ENCODE peak calls at places on chromosomes 16 and 17, in eight cellular contexts. K, W, I, V, A, G, P and O are unnamed samples.

GRCh38 chr17:27741361-27741861 is 58.9 kb downstream of the NOS2 start:
- DNase-seq in K (no peak), W (no peak), I (no peak), V (no peak), A (no peak), G (no peak), P (no peak), O (no peak)

GRCh38 chr16:8673611-8674412 is 605 bp upstream of the ABAT start:
- DNase-seq in K (no peak), W (no peak), I (no peak), V (no peak), A (no peak), G (no peak), P (no peak), O (no peak)

GRCh38 chr17:81132197-81132540 is 33.1 kb upstream of the PVALEF start:
- DNase-seq in K (no peak), W (no peak), I (no peak), V (no peak), A (no peak), G (no peak), P (no peak), O (no peak)

GRCh38 chr17:34070712-34071111 is 184.4 kb upstream of the CCL2 start:
- DNase-seq in K (no peak), W (no peak), I (no peak), V (no peak), A (no peak), G (no peak), P (no peak), O (no peak)

GRCh38 chr17:81057079-81057730 is 22.3 kb downstream of the BAIAP2 start:
- DNase-seq in K (no peak), W (peak; percentile 37), I (no peak), V (no peak), A (no peak), G (peak; percentile 62), P (no peak), O (no peak)

GRCh38 chr17:20948984-20949777 is 93.6 kb downstream of the USP22 start:
- DNase-seq in K (no peak), W (no peak), I (no peak), V (no peak), A (no peak), G (no peak), P (no peak), O (no peak)

GRCh38 chr16:67254809-67255552 is 6.2 kb downstream of the SLC9A5 start:
- DNase-seq in K (peak; percentile 55), W (no peak), I (no peak), V (no peak), A (no peak), G (no peak), P (no peak), O (no peak)

GRCh38 chr17:16941643-16942042 is 30.3 kb downstream of the TNFRSF13B start:
- DNase-seq in K (no peak), W (no peak), I (peak; percentile 9), V (no peak), A (no peak), G (no peak), P (no peak), O (no peak)

GRCh38 chr16:67767953-67768352 is 38.4 kb downstream of the RANBP10 start:
- DNase-seq in K (no peak), W (no peak), I (no peak), V (no peak), A (no peak), G (peak; percentile 66), P (no peak), O (no peak)

GRCh38 chr16:9061358-9061813 is 30.1 kb upstream of the HAPSTR1 start:
- DNase-seq in K (no peak), W (peak; percentile 12), I (no peak), V (no peak), A (no peak), G (no peak), P (no peak), O (no peak)

GRCh38 chr16:69273009-69273408 is 38.1 kb upstream of the VPS4A start:
- DNase-seq in K (no peak), W (no peak), I (no peak), V (no peak), A (peak; percentile 47), G (peak; percentile 75), P (no peak), O (no peak)

GRCh38 chr17:34406196-34406595 is 43.2 kb upstream of the CCL1 start:
- DNase-seq in K (no peak), W (no peak), I (no peak), V (no peak), A (no peak), G (no peak), P (no peak), O (no peak)

GRCh38 chr16:85928411-85928820 is 29.5 kb downstream of the IRF8 start:
- DNase-seq in K (no peak), W (no peak), I (peak; percentile 74), V (no peak), A (no peak), G (peak; percentile 61), P (no peak), O (no peak)

GRCh38 chr16:65657556-65657955 is 535.7 kb upstream of the CDH11 start:
- DNase-seq in K (no peak), W (no peak), I (no peak), V (no peak), A (no peak), G (no peak), P (no peak), O (no peak)

GRCh38 chr17:15944720-15945492 is at the start of gene ADORA2B:
- DNase-seq in K (peak; percentile 84), W (no peak), I (peak; percentile 72), V (peak; percentile 19), A (no peak), G (peak; percentile 85), P (peak; percentile 57), O (no peak)

GRCh38 chr16:2692948-2693651 is 10.8 kb downstream of the KCTD5 start:
- DNase-seq in K (no peak), W (peak; percentile 67), I (no peak), V (no peak), A (no peak), G (no peak), P (no peak), O (no peak)

GRCh38 chr16:70476272-70477020 is 22.1 kb downstream of the FCSK start:
- DNase-seq in K (no peak), W (no peak), I (no peak), V (no peak), A (no peak), G (peak; percentile 70), P (no peak), O (no peak)

GRCh38 chr17:73043686-73044581 is 48.6 kb downstream of the SLC39A11 start:
- DNase-seq in K (no peak), W (no peak), I (no peak), V (no peak), A (no peak), G (peak; percentile 78), P (no peak), O (no peak)

GRCh38 chr16:50644730-50645129 is 36.4 kb downstream of the SNX20 start:
- DNase-seq in K (no peak), W (no peak), I (no peak), V (no peak), A (no peak), G (peak; percentile 30), P (no peak), O (peak; percentile 31)

GRCh38 chr16:22648941-22649340 is 138.2 kb downstream of the NPIPB5 start:
- DNase-seq in K (no peak), W (no peak), I (no peak), V (no peak), A (no peak), G (no peak), P (no peak), O (no peak)

GRCh38 chr16:56477096-56477878 is 25.9 kb downstream of the OGFOD1 start:
- DNase-seq in K (no peak), W (no peak), I (no peak), V (no peak), A (peak; percentile 50), G (peak; percentile 83), P (no peak), O (no peak)

GRCh38 chr16:77974883-77975282 is 47.5 kb upstream of the CLEC3A start:
- DNase-seq in K (no peak), W (no peak), I (no peak), V (no peak), A (no peak), G (no peak), P (no peak), O (peak; percentile 68)

GRCh38 chr16:10120953-10121352 is 61.3 kb downstream of the GRIN2A start:
- DNase-seq in K (no peak), W (no peak), I (no peak), V (no peak), A (no peak), G (no peak), P (no peak), O (no peak)